ENCODE peak calls at places on chromosomes 7 and 10, in six cellular contexts. One of them, this sample, is unnamed.

GRCh38 chr10:13758302-13758701 is 171.5 kb downstream of the PRPF18 start:
- DNase-seq in EL: peak; percentile 71
- DNase-seq in astrocyte of the spinal cord: peak; percentile 59
- DNase-seq in stimulated activated CD4-positive, alpha-beta T cell treated with anti-CD3 and anti-CD28 coated beads, Interleukin-2, amount 100 ng/mL, for 48 hours: no peak
- DNase-seq in activated T-cell treated with anti-CD3 and anti-CD28 coated beads, Interleukin-2, amount 50 U/mL, for 24 hours: no peak
- DNase-seq in NCI-H1092: no peak
- DNase-seq in this sample: peak; percentile 40

GRCh38 chr10:116264296-116264695 is 8.7 kb downstream of the GFRA1 start:
- DNase-seq in EL: no peak
- DNase-seq in astrocyte of the spinal cord: no peak
- DNase-seq in stimulated activated CD4-positive, alpha-beta T cell treated with anti-CD3 and anti-CD28 coated beads, Interleukin-2, amount 100 ng/mL, for 48 hours: no peak
- DNase-seq in activated T-cell treated with anti-CD3 and anti-CD28 coated beads, Interleukin-2, amount 50 U/mL, for 24 hours: no peak
- DNase-seq in NCI-H1092: no peak
- DNase-seq in this sample: no peak

GRCh38 chr10:128497660-128498377 is 371.6 kb upstream of the MKI67 start:
- DNase-seq in EL: no peak
- DNase-seq in astrocyte of the spinal cord: no peak
- DNase-seq in stimulated activated CD4-positive, alpha-beta T cell treated with anti-CD3 and anti-CD28 coated beads, Interleukin-2, amount 100 ng/mL, for 48 hours: no peak
- DNase-seq in activated T-cell treated with anti-CD3 and anti-CD28 coated beads, Interleukin-2, amount 50 U/mL, for 24 hours: no peak
- DNase-seq in NCI-H1092: no peak
- DNase-seq in this sample: no peak

GRCh38 chr10:27529010-27529783 is 25.1 kb downstream of the RAB18 start:
- DNase-seq in EL: no peak
- DNase-seq in astrocyte of the spinal cord: no peak
- DNase-seq in stimulated activated CD4-positive, alpha-beta T cell treated with anti-CD3 and anti-CD28 coated beads, Interleukin-2, amount 100 ng/mL, for 48 hours: no peak
- DNase-seq in activated T-cell treated with anti-CD3 and anti-CD28 coated beads, Interleukin-2, amount 50 U/mL, for 24 hours: no peak
- DNase-seq in NCI-H1092: no peak
- DNase-seq in this sample: no peak

GRCh38 chr7:138889566-138889965 is 91.6 kb upstream of the ATP6V0A4 start:
- DNase-seq in EL: no peak
- DNase-seq in astrocyte of the spinal cord: peak; percentile 52
- DNase-seq in stimulated activated CD4-positive, alpha-beta T cell treated with anti-CD3 and anti-CD28 coated beads, Interleukin-2, amount 100 ng/mL, for 48 hours: no peak
- DNase-seq in activated T-cell treated with anti-CD3 and anti-CD28 coated beads, Interleukin-2, amount 50 U/mL, for 24 hours: no peak
- DNase-seq in NCI-H1092: peak; percentile 9
- DNase-seq in this sample: no peak

GRCh38 chr7:2802504-2803341 is 41.4 kb downstream of the GNA12 start:
- DNase-seq in EL: peak; percentile 63
- DNase-seq in astrocyte of the spinal cord: peak; percentile 53
- DNase-seq in stimulated activated CD4-positive, alpha-beta T cell treated with anti-CD3 and anti-CD28 coated beads, Interleukin-2, amount 100 ng/mL, for 48 hours: no peak
- DNase-seq in activated T-cell treated with anti-CD3 and anti-CD28 coated beads, Interleukin-2, amount 50 U/mL, for 24 hours: no peak
- DNase-seq in NCI-H1092: peak; percentile 63
- DNase-seq in this sample: no peak

GRCh38 chr7:35424869-35425495 is 171.1 kb upstream of the TBX20 start:
- DNase-seq in EL: peak; percentile 49
- DNase-seq in astrocyte of the spinal cord: peak; percentile 49
- DNase-seq in stimulated activated CD4-positive, alpha-beta T cell treated with anti-CD3 and anti-CD28 coated beads, Interleukin-2, amount 100 ng/mL, for 48 hours: peak; percentile 44
- DNase-seq in activated T-cell treated with anti-CD3 and anti-CD28 coated beads, Interleukin-2, amount 50 U/mL, for 24 hours: peak; percentile 63
- DNase-seq in NCI-H1092: peak; percentile 56
- DNase-seq in this sample: peak; percentile 67

GRCh38 chr7:96657347-96658010 is 52.2 kb downstream of the SEM1 start:
- DNase-seq in EL: no peak
- DNase-seq in astrocyte of the spinal cord: no peak
- DNase-seq in stimulated activated CD4-positive, alpha-beta T cell treated with anti-CD3 and anti-CD28 coated beads, Interleukin-2, amount 100 ng/mL, for 48 hours: no peak
- DNase-seq in activated T-cell treated with anti-CD3 and anti-CD28 coated beads, Interleukin-2, amount 50 U/mL, for 24 hours: no peak
- DNase-seq in NCI-H1092: no peak
- DNase-seq in this sample: no peak

GRCh38 chr7:80830000-80830399 is 88.9 kb downstream of the SEMA3C start:
- DNase-seq in EL: no peak
- DNase-seq in astrocyte of the spinal cord: no peak
- DNase-seq in stimulated activated CD4-positive, alpha-beta T cell treated with anti-CD3 and anti-CD28 coated beads, Interleukin-2, amount 100 ng/mL, for 48 hours: no peak
- DNase-seq in activated T-cell treated with anti-CD3 and anti-CD28 coated beads, Interleukin-2, amount 50 U/mL, for 24 hours: no peak
- DNase-seq in NCI-H1092: no peak
- DNase-seq in this sample: no peak

GRCh38 chr7:137846588-137847417 is at the start of gene DGKI:
- DNase-seq in EL: peak; percentile 16
- DNase-seq in astrocyte of the spinal cord: no peak
- DNase-seq in stimulated activated CD4-positive, alpha-beta T cell treated with anti-CD3 and anti-CD28 coated beads, Interleukin-2, amount 100 ng/mL, for 48 hours: no peak
- DNase-seq in activated T-cell treated with anti-CD3 and anti-CD28 coated beads, Interleukin-2, amount 50 U/mL, for 24 hours: peak; percentile 38
- DNase-seq in NCI-H1092: peak; percentile 16
- DNase-seq in this sample: no peak

GRCh38 chr7:24508301-24508700 is 65.0 kb upstream of the PALS2 start:
- DNase-seq in EL: no peak
- DNase-seq in astrocyte of the spinal cord: no peak
- DNase-seq in stimulated activated CD4-positive, alpha-beta T cell treated with anti-CD3 and anti-CD28 coated beads, Interleukin-2, amount 100 ng/mL, for 48 hours: no peak
- DNase-seq in activated T-cell treated with anti-CD3 and anti-CD28 coated beads, Interleukin-2, amount 50 U/mL, for 24 hours: no peak
- DNase-seq in NCI-H1092: no peak
- DNase-seq in this sample: no peak

GRCh38 chr7:152435384-152436278 is at the start of gene KMT2C:
- DNase-seq in EL: peak; percentile 44
- DNase-seq in astrocyte of the spinal cord: peak; percentile 40
- DNase-seq in stimulated activated CD4-positive, alpha-beta T cell treated with anti-CD3 and anti-CD28 coated beads, Interleukin-2, amount 100 ng/mL, for 48 hours: peak; percentile 32
- DNase-seq in activated T-cell treated with anti-CD3 and anti-CD28 coated beads, Interleukin-2, amount 50 U/mL, for 24 hours: peak; percentile 76
- DNase-seq in NCI-H1092: peak; percentile 44
- DNase-seq in this sample: peak; percentile 80

GRCh38 chr7:47852330-47853245 is 95.7 kb downstream of the PKD1L1 start:
- DNase-seq in EL: peak; percentile 24
- DNase-seq in astrocyte of the spinal cord: no peak
- DNase-seq in stimulated activated CD4-positive, alpha-beta T cell treated with anti-CD3 and anti-CD28 coated beads, Interleukin-2, amount 100 ng/mL, for 48 hours: no peak
- DNase-seq in activated T-cell treated with anti-CD3 and anti-CD28 coated beads, Interleukin-2, amount 50 U/mL, for 24 hours: no peak
- DNase-seq in NCI-H1092: no peak
- DNase-seq in this sample: no peak

GRCh38 chr10:100749309-100750217 is 4.2 kb downstream of the PAX2 start:
- DNase-seq in EL: no peak
- DNase-seq in astrocyte of the spinal cord: no peak
- DNase-seq in stimulated activated CD4-positive, alpha-beta T cell treated with anti-CD3 and anti-CD28 coated beads, Interleukin-2, amount 100 ng/mL, for 48 hours: no peak
- DNase-seq in activated T-cell treated with anti-CD3 and anti-CD28 coated beads, Interleukin-2, amount 50 U/mL, for 24 hours: no peak
- DNase-seq in NCI-H1092: no peak
- DNase-seq in this sample: no peak

GRCh38 chr7:18890134-18890533 is 227.3 kb downstream of the TWIST1 start:
- DNase-seq in EL: peak; percentile 88
- DNase-seq in astrocyte of the spinal cord: peak; percentile 47
- DNase-seq in stimulated activated CD4-positive, alpha-beta T cell treated with anti-CD3 and anti-CD28 coated beads, Interleukin-2, amount 100 ng/mL, for 48 hours: no peak
- DNase-seq in activated T-cell treated with anti-CD3 and anti-CD28 coated beads, Interleukin-2, amount 50 U/mL, for 24 hours: no peak
- DNase-seq in NCI-H1092: no peak
- DNase-seq in this sample: no peak

GRCh38 chr7:26655761-26656160 is 208.6 kb downstream of the SKAP2 start:
- DNase-seq in EL: no peak
- DNase-seq in astrocyte of the spinal cord: no peak
- DNase-seq in stimulated activated CD4-positive, alpha-beta T cell treated with anti-CD3 and anti-CD28 coated beads, Interleukin-2, amount 100 ng/mL, for 48 hours: no peak
- DNase-seq in activated T-cell treated with anti-CD3 and anti-CD28 coated beads, Interleukin-2, amount 50 U/mL, for 24 hours: no peak
- DNase-seq in NCI-H1092: no peak
- DNase-seq in this sample: no peak

GRCh38 chr7:135858851-135859250 is 110.2 kb upstream of the FAM180A start:
- DNase-seq in EL: no peak
- DNase-seq in astrocyte of the spinal cord: no peak
- DNase-seq in stimulated activated CD4-positive, alpha-beta T cell treated with anti-CD3 and anti-CD28 coated beads, Interleukin-2, amount 100 ng/mL, for 48 hours: no peak
- DNase-seq in activated T-cell treated with anti-CD3 and anti-CD28 coated beads, Interleukin-2, amount 50 U/mL, for 24 hours: no peak
- DNase-seq in NCI-H1092: no peak
- DNase-seq in this sample: no peak

GRCh38 chr7:77415474-77415821 is 701 bp downstream of the GSAP start:
- DNase-seq in EL: peak; percentile 14
- DNase-seq in astrocyte of the spinal cord: no peak
- DNase-seq in stimulated activated CD4-positive, alpha-beta T cell treated with anti-CD3 and anti-CD28 coated beads, Interleukin-2, amount 100 ng/mL, for 48 hours: no peak
- DNase-seq in activated T-cell treated with anti-CD3 and anti-CD28 coated beads, Interleukin-2, amount 50 U/mL, for 24 hours: peak; percentile 57
- DNase-seq in NCI-H1092: no peak
- DNase-seq in this sample: no peak

GRCh38 chr10:36634916-36635315 is 490.5 kb upstream of the ANKRD30A start:
- DNase-seq in EL: peak; percentile 44
- DNase-seq in astrocyte of the spinal cord: peak; percentile 80
- DNase-seq in stimulated activated CD4-positive, alpha-beta T cell treated with anti-CD3 and anti-CD28 coated beads, Interleukin-2, amount 100 ng/mL, for 48 hours: no peak
- DNase-seq in activated T-cell treated with anti-CD3 and anti-CD28 coated beads, Interleukin-2, amount 50 U/mL, for 24 hours: no peak
- DNase-seq in NCI-H1092: no peak
- DNase-seq in this sample: no peak

GRCh38 chr10:103153302-103153759 is 39.7 kb downstream of the NT5C2 start:
- DNase-seq in EL: peak; percentile 20
- DNase-seq in astrocyte of the spinal cord: peak; percentile 65
- DNase-seq in stimulated activated CD4-positive, alpha-beta T cell treated with anti-CD3 and anti-CD28 coated beads, Interleukin-2, amount 100 ng/mL, for 48 hours: no peak
- DNase-seq in activated T-cell treated with anti-CD3 and anti-CD28 coated beads, Interleukin-2, amount 50 U/mL, for 24 hours: no peak
- DNase-seq in NCI-H1092: no peak
- DNase-seq in this sample: no peak

GRCh38 chr7:111561659-111561908 is 708 bp downstream of the IMMP2L start:
- DNase-seq in EL: no peak
- DNase-seq in astrocyte of the spinal cord: no peak
- DNase-seq in stimulated activated CD4-positive, alpha-beta T cell treated with anti-CD3 and anti-CD28 coated beads, Interleukin-2, amount 100 ng/mL, for 48 hours: no peak
- DNase-seq in activated T-cell treated with anti-CD3 and anti-CD28 coated beads, Interleukin-2, amount 50 U/mL, for 24 hours: no peak
- DNase-seq in NCI-H1092: no peak
- DNase-seq in this sample: peak; percentile 67

GRCh38 chr10:49089789-49090595 is 25.3 kb downstream of the VSTM4 start:
- DNase-seq in EL: no peak
- DNase-seq in astrocyte of the spinal cord: peak; percentile 65
- DNase-seq in stimulated activated CD4-positive, alpha-beta T cell treated with anti-CD3 and anti-CD28 coated beads, Interleukin-2, amount 100 ng/mL, for 48 hours: no peak
- DNase-seq in activated T-cell treated with anti-CD3 and anti-CD28 coated beads, Interleukin-2, amount 50 U/mL, for 24 hours: no peak
- DNase-seq in NCI-H1092: no peak
- DNase-seq in this sample: no peak

GRCh38 chr10:69222157-69223027 is 2.3 kb downstream of the HKDC1 start:
- DNase-seq in EL: peak; percentile 66
- DNase-seq in astrocyte of the spinal cord: peak; percentile 87
- DNase-seq in stimulated activated CD4-positive, alpha-beta T cell treated with anti-CD3 and anti-CD28 coated beads, Interleukin-2, amount 100 ng/mL, for 48 hours: peak; percentile 59
- DNase-seq in activated T-cell treated with anti-CD3 and anti-CD28 coated beads, Interleukin-2, amount 50 U/mL, for 24 hours: peak; percentile 77
- DNase-seq in NCI-H1092: no peak
- DNase-seq in this sample: peak; percentile 83

GRCh38 chr7:57199252-57199651 is 67.0 kb upstream of the ZNF479 start:
- DNase-seq in EL: no peak
- DNase-seq in astrocyte of the spinal cord: no peak
- DNase-seq in stimulated activated CD4-positive, alpha-beta T cell treated with anti-CD3 and anti-CD28 coated beads, Interleukin-2, amount 100 ng/mL, for 48 hours: no peak
- DNase-seq in activated T-cell treated with anti-CD3 and anti-CD28 coated beads, Interleukin-2, amount 50 U/mL, for 24 hours: no peak
- DNase-seq in NCI-H1092: no peak
- DNase-seq in this sample: no peak

GRCh38 chr7:1509226-1509625 is 5.0 kb upstream of the INTS1 start:
- DNase-seq in EL: no peak
- DNase-seq in astrocyte of the spinal cord: no peak
- DNase-seq in stimulated activated CD4-positive, alpha-beta T cell treated with anti-CD3 and anti-CD28 coated beads, Interleukin-2, amount 100 ng/mL, for 48 hours: no peak
- DNase-seq in activated T-cell treated with anti-CD3 and anti-CD28 coated beads, Interleukin-2, amount 50 U/mL, for 24 hours: no peak
- DNase-seq in NCI-H1092: no peak
- DNase-seq in this sample: no peak

GRCh38 chr7:117582219-117582704 is 102.4 kb downstream of the CFTR start:
- DNase-seq in EL: peak; percentile 84
- DNase-seq in astrocyte of the spinal cord: peak; percentile 74
- DNase-seq in stimulated activated CD4-positive, alpha-beta T cell treated with anti-CD3 and anti-CD28 coated beads, Interleukin-2, amount 100 ng/mL, for 48 hours: no peak
- DNase-seq in activated T-cell treated with anti-CD3 and anti-CD28 coated beads, Interleukin-2, amount 50 U/mL, for 24 hours: no peak
- DNase-seq in NCI-H1092: no peak
- DNase-seq in this sample: no peak

GRCh38 chr10:70364001-70364771 is 18.2 kb downstream of the LRRC20 start:
- DNase-seq in EL: peak; percentile 93
- DNase-seq in astrocyte of the spinal cord: peak; percentile 96
- DNase-seq in stimulated activated CD4-positive, alpha-beta T cell treated with anti-CD3 and anti-CD28 coated beads, Interleukin-2, amount 100 ng/mL, for 48 hours: peak; percentile 85
- DNase-seq in activated T-cell treated with anti-CD3 and anti-CD28 coated beads, Interleukin-2, amount 50 U/mL, for 24 hours: peak; percentile 87
- DNase-seq in NCI-H1092: peak; percentile 70
- DNase-seq in this sample: peak; percentile 92

This sample was measured in activated CD8-positive, alpha-beta memory T cell treated with anti-CD3 and anti-CD28 coated beads for 24 hours.